ENCODE peak calls at places on chromosomes 12 and 14, in six cellular contexts. E is WTC11, H is HepG2, N is GM12878, J is H1, R is K562. X is an unnamed sample.

GRCh38 chr14:48274826-48275225 is 599.4 kb upstream of the MDGA2 start:
- DNase-seq in E (no peak), H (no peak), N (no peak), J (no peak), R (no peak), X (no peak)

GRCh38 chr12:57240926-57241555 is 9.9 kb downstream of the STAC3 start:
- DNase-seq in E (peak; percentile 71), H (no peak), N (no peak), J (peak; percentile 68), R (no peak), X (no peak)

GRCh38 chr14:33401326-33401725 is 462.6 kb downstream of the NPAS3 start:
- DNase-seq in E (no peak), H (peak; percentile 13), N (no peak), J (no peak), R (no peak), X (no peak)

GRCh38 chr14:90850487-90850886 is 34.3 kb upstream of the TTC7B start:
- DNase-seq in E (no peak), H (peak; percentile 30), N (no peak), J (peak; percentile 45), R (no peak), X (peak; percentile 45)

GRCh38 chr14:33941727-33942126 is 9.1 kb downstream of the EGLN3 start:
- DNase-seq in E (no peak), H (no peak), N (no peak), J (no peak), R (no peak), X (no peak)

GRCh38 chr12:30965613-30965985 is 39.1 kb downstream of the TSPAN11 start:
- DNase-seq in E (peak; percentile 60), H (peak; percentile 41), N (no peak), J (peak; percentile 57), R (no peak), X (peak; percentile 6)

GRCh38 chr14:100738704-100739131 is 12.0 kb downstream of the DLK1 start:
- DNase-seq in E (no peak), H (no peak), N (no peak), J (no peak), R (no peak), X (no peak)

GRCh38 chr12:124635316-124635715 is 67.9 kb upstream of the NCOR2 start:
- DNase-seq in E (no peak), H (no peak), N (no peak), J (no peak), R (no peak), X (no peak)

GRCh38 chr12:125021096-125021495 is 27.7 kb downstream of the BRI3BP start:
- DNase-seq in E (no peak), H (no peak), N (no peak), J (no peak), R (no peak), X (no peak)

GRCh38 chr14:63435838-63436237 is 107.3 kb downstream of the PPP2R5E start:
- DNase-seq in E (no peak), H (peak; percentile 13), N (no peak), J (no peak), R (no peak), X (no peak)

GRCh38 chr12:57019983-57020719 is 3.8 kb upstream of the TAC3 start:
- DNase-seq in E (no peak), H (no peak), N (no peak), J (no peak), R (no peak), X (no peak)

GRCh38 chr12:127660961-127661360 is 606.0 kb upstream of the TMEM132C start:
- DNase-seq in E (no peak), H (no peak), N (no peak), J (no peak), R (no peak), X (no peak)

GRCh38 chr12:12008931-12009611 is 61.7 kb upstream of the BCL2L14 start:
- DNase-seq in E (peak; percentile 46), H (no peak), N (peak; percentile 86), J (peak; percentile 64), R (no peak), X (no peak)

GRCh38 chr12:93645702-93646101 is 31.5 kb upstream of the CRADD start:
- DNase-seq in E (no peak), H (no peak), N (no peak), J (no peak), R (no peak), X (no peak)

GRCh38 chr14:80489513-80489912 is 278.2 kb upstream of the DIO2 start:
- DNase-seq in E (no peak), H (no peak), N (no peak), J (no peak), R (no peak), X (no peak)

GRCh38 chr12:23108957-23109356 is 484.0 kb downstream of the ETNK1 start:
- DNase-seq in E (no peak), H (no peak), N (no peak), J (no peak), R (no peak), X (no peak)

GRCh38 chr14:83071888-83072501 is 1538.3 kb upstream of the SEL1L start:
- DNase-seq in E (no peak), H (peak; percentile 18), N (peak; percentile 11), J (no peak), R (no peak), X (no peak)

GRCh38 chr14:85415015-85415712 is 114.8 kb upstream of the FLRT2 start:
- DNase-seq in E (peak; percentile 22), H (peak; percentile 64), N (no peak), J (peak; percentile 45), R (no peak), X (no peak)

GRCh38 chr12:29726321-29726692 is 57.4 kb downstream of the TMTC1 start:
- DNase-seq in E (no peak), H (no peak), N (no peak), J (no peak), R (no peak), X (no peak)

GRCh38 chr12:108622921-108623514 is 10.7 kb downstream of the SELPLG start:
- DNase-seq in E (no peak), H (no peak), N (no peak), J (no peak), R (no peak), X (no peak)

GRCh38 chr12:123032736-123033391 is 52.4 kb downstream of the ARL6IP4 start:
- DNase-seq in E (no peak), H (no peak), N (no peak), J (no peak), R (no peak), X (no peak)

GRCh38 chr14:75088566-75089373 is 19.3 kb downstream of the ZC2HC1C start:
- DNase-seq in E (peak; percentile 36), H (peak; percentile 62), N (no peak), J (peak; percentile 67), R (peak; percentile 33), X (peak; percentile 26)

GRCh38 chr12:57459750-57460400 is at the start of gene GLI1:
- DNase-seq in E (peak; percentile 39), H (no peak), N (no peak), J (no peak), R (peak; percentile 69), X (no peak)

GRCh38 chr12:96720363-96720705 is 186.7 kb upstream of the NEDD1 start:
- DNase-seq in E (peak; percentile 43), H (no peak), N (no peak), J (no peak), R (no peak), X (no peak)

GRCh38 chr12:79375050-79375449 is 315.7 kb downstream of the PAWR start:
- DNase-seq in E (no peak), H (no peak), N (no peak), J (no peak), R (no peak), X (no peak)

GRCh38 chr12:79373896-79374499 is 316.8 kb downstream of the PAWR start:
- DNase-seq in E (peak; percentile 61), H (peak; percentile 9), N (no peak), J (peak; percentile 73), R (peak; percentile 38), X (no peak)

GRCh38 chr12:79371226-79371625 is 319.5 kb downstream of the PAWR start:
- DNase-seq in E (no peak), H (no peak), N (no peak), J (no peak), R (no peak), X (no peak)

GRCh38 chr12:79378496-79378895 is 312.3 kb downstream of the PAWR start:
- DNase-seq in E (no peak), H (no peak), N (no peak), J (no peak), R (no peak), X (no peak)

GRCh38 chr12:79374543-79374942 is 316.2 kb downstream of the PAWR start:
- DNase-seq in E (no peak), H (no peak), N (no peak), J (no peak), R (no peak), X (no peak)
- TF ChIP-seq ATF3 in E (no peak), H (no peak), N (no peak), J (no peak), R (no peak), X (no peak)

GRCh38 chr12:27383429-27384260 is 51.0 kb downstream of the BMAL2 start:
- DNase-seq in E (peak; percentile 84), H (peak; percentile 60), N (peak; percentile 43), J (peak; percentile 89), R (peak; percentile 76), X (peak; percentile 61)
- TF ChIP-seq ATF3 in E (no peak), H (no peak), N (no peak), J (no peak), R (no peak), X (no peak)

GRCh38 chr12:49549735-49550710 is 11.2 kb downstream of the KCNH3 start:
- DNase-seq in E (no peak), H (no peak), N (no peak), J (no peak), R (no peak), X (no peak)
- TF ChIP-seq ATF3 in E (no peak), H (no peak), N (no peak), J (no peak), R (no peak), X (no peak)

GRCh38 chr14:96178674-96179321 is 25.8 kb upstream of the BDKRB2 start:
- DNase-seq in E (no peak), H (no peak), N (no peak), J (no peak), R (no peak), X (no peak)

GRCh38 chr14:96176811-96177211 is 27.8 kb upstream of the BDKRB2 start:
- DNase-seq in E (no peak), H (no peak), N (no peak), J (no peak), R (no peak), X (no peak)

GRCh38 chr14:96180004-96180403 is 24.6 kb upstream of the BDKRB2 start:
- DNase-seq in E (no peak), H (no peak), N (no peak), J (no peak), R (peak; percentile 24), X (no peak)

GRCh38 chr14:96176275-96176674 is 28.4 kb upstream of the BDKRB2 start:
- DNase-seq in E (no peak), H (no peak), N (no peak), J (no peak), R (no peak), X (no peak)

DNA sequence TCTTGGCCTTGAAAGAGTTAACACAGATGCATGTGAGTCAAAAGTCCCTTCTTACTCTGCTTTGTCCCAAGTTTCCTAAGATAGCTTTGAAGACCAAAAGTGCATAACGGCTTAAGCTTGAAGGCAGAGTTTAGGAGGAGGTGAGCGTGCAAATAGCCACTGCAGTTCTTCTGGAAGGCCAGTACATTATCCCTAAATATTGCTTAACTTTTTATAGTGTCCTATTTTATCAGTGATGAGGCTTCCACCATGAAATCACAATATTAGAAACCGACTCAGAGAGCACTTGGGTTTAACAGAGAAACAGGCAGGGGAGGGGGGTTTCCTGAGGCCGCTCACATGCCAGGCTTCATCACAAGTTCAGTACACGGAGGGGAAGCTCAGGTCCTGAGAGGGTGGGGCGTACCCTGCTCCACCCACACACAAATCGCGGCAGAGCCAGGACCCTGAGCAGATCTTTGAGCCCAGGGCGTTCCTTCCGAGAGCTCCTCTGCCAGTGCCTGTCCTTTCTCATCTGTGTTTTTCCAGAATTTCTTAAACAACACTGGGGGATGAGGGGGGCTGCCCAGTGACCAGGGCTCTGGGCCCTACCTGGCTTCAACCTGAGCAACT is 26.8 kb upstream of the BDKRB2 start:
- DNase-seq in E (no peak), H (no peak), N (no peak), J (no peak), R (no peak), X (no peak)
- TF ChIP-seq ATF3 in E (no peak), H (no peak), N (no peak), J (no peak), R (no peak), X (no peak)

X was measured in HCT116.